ENCODE peak calls at places on chromosomes 11 and 22, in eight cellular contexts. One of them, this sample, is unnamed.

GRCh38 chr11:70604630-70605520 is 206.5 kb downstream of the CTTN start:
- DNase-seq in body of pancreas: no peak
- DNase-seq in left ventricle myocardium inferior: no peak
- DNase-seq in adrenal gland: no peak
- DNase-seq in colonic mucosa: no peak
- DNase-seq in A549: no peak
- DNase-seq in K562: no peak
- DNase-seq in CD8-positive, alpha-beta T cell: no peak
- DNase-seq in this sample: peak; percentile 38

GRCh38 chr11:62122076-62122475 is 1.7 kb upstream of the INCENP start:
- DNase-seq in K562: no peak
- DNase-seq in left ventricle myocardium inferior: no peak
- DNase-seq in adrenal gland: no peak
- DNase-seq in A549: peak; percentile 11
- DNase-seq in colonic mucosa: no peak
- DNase-seq in body of pancreas: no peak
- DNase-seq in CD8-positive, alpha-beta T cell: no peak
- DNase-seq in this sample: no peak

GRCh38 chr11:93501856-93502255 is 41.3 kb downstream of the SMCO4 start:
- DNase-seq in adrenal gland: no peak
- DNase-seq in left ventricle myocardium inferior: no peak
- DNase-seq in CD8-positive, alpha-beta T cell: no peak
- DNase-seq in colonic mucosa: no peak
- DNase-seq in K562: no peak
- DNase-seq in A549: no peak
- DNase-seq in body of pancreas: no peak
- DNase-seq in this sample: no peak

GRCh38 chr11:27460571-27460970 is 12.0 kb downstream of the LGR4 start:
- DNase-seq in CD8-positive, alpha-beta T cell: no peak
- DNase-seq in adrenal gland: no peak
- DNase-seq in colonic mucosa: no peak
- DNase-seq in body of pancreas: peak; percentile 28
- DNase-seq in A549: no peak
- DNase-seq in left ventricle myocardium inferior: no peak
- DNase-seq in K562: no peak
- DNase-seq in this sample: no peak

GRCh38 chr11:6197466-6198200 is 1.4 kb upstream of the OR52W1 start:
- DNase-seq in CD8-positive, alpha-beta T cell: no peak
- DNase-seq in adrenal gland: no peak
- DNase-seq in body of pancreas: no peak
- DNase-seq in A549: no peak
- DNase-seq in left ventricle myocardium inferior: no peak
- DNase-seq in colonic mucosa: no peak
- DNase-seq in K562: no peak
- DNase-seq in this sample: no peak

GRCh38 chr11:83285131-83285770 is 916 bp downstream of the CCDC90B start:
- DNase-seq in A549: no peak
- DNase-seq in adrenal gland: no peak
- DNase-seq in left ventricle myocardium inferior: no peak
- DNase-seq in colonic mucosa: no peak
- DNase-seq in body of pancreas: no peak
- DNase-seq in K562: no peak
- DNase-seq in CD8-positive, alpha-beta T cell: no peak
- DNase-seq in this sample: no peak

GRCh38 chr11:46916669-46917108 is 1.7 kb downstream of the LRP4 start:
- DNase-seq in body of pancreas: peak; percentile 54
- DNase-seq in left ventricle myocardium inferior: peak; percentile 70
- DNase-seq in adrenal gland: peak; percentile 73
- DNase-seq in K562: peak; percentile 47
- DNase-seq in A549: peak; percentile 94
- DNase-seq in CD8-positive, alpha-beta T cell: peak; percentile 17
- DNase-seq in colonic mucosa: peak; percentile 62
- DNase-seq in this sample: no peak

GRCh38 chr11:112724194-112724790 is 236.9 kb upstream of the NCAM1 start:
- DNase-seq in body of pancreas: no peak
- DNase-seq in A549: no peak
- DNase-seq in K562: no peak
- DNase-seq in colonic mucosa: no peak
- DNase-seq in left ventricle myocardium inferior: no peak
- DNase-seq in adrenal gland: no peak
- DNase-seq in CD8-positive, alpha-beta T cell: no peak
- DNase-seq in this sample: no peak

GRCh38 chr11:80617156-80617555 is 1176.3 kb upstream of the TENM4 start:
- DNase-seq in left ventricle myocardium inferior: no peak
- DNase-seq in adrenal gland: no peak
- DNase-seq in K562: no peak
- DNase-seq in colonic mucosa: no peak
- DNase-seq in body of pancreas: no peak
- DNase-seq in A549: no peak
- DNase-seq in CD8-positive, alpha-beta T cell: no peak
- DNase-seq in this sample: no peak

GRCh38 chr11:127308291-127308690 is 307.7 kb upstream of the KIRREL3 start:
- DNase-seq in body of pancreas: no peak
- DNase-seq in left ventricle myocardium inferior: no peak
- DNase-seq in colonic mucosa: no peak
- DNase-seq in K562: no peak
- DNase-seq in CD8-positive, alpha-beta T cell: no peak
- DNase-seq in A549: no peak
- DNase-seq in adrenal gland: no peak
- DNase-seq in this sample: no peak

GRCh38 chr11:30908272-30908671 is 322.1 kb upstream of the MPPED2 start:
- DNase-seq in K562: no peak
- DNase-seq in body of pancreas: no peak
- DNase-seq in left ventricle myocardium inferior: no peak
- DNase-seq in A549: no peak
- DNase-seq in CD8-positive, alpha-beta T cell: no peak
- DNase-seq in colonic mucosa: no peak
- DNase-seq in adrenal gland: no peak
- DNase-seq in this sample: no peak

GRCh38 chr11:79417069-79417920 is 23.5 kb downstream of the TENM4 start:
- DNase-seq in adrenal gland: no peak
- DNase-seq in left ventricle myocardium inferior: no peak
- DNase-seq in colonic mucosa: no peak
- DNase-seq in A549: no peak
- DNase-seq in K562: no peak
- DNase-seq in CD8-positive, alpha-beta T cell: no peak
- DNase-seq in body of pancreas: no peak
- DNase-seq in this sample: no peak

GRCh38 chr11:106594751-106595351 is 423.4 kb downstream of the GUCY1A2 start:
- DNase-seq in adrenal gland: no peak
- DNase-seq in body of pancreas: no peak
- DNase-seq in left ventricle myocardium inferior: no peak
- DNase-seq in A549: no peak
- DNase-seq in CD8-positive, alpha-beta T cell: no peak
- DNase-seq in K562: no peak
- DNase-seq in colonic mucosa: no peak
- DNase-seq in this sample: no peak

GRCh38 chr11:122114976-122115375 is 1.0 kb downstream of the BLID start:
- DNase-seq in K562: no peak
- DNase-seq in body of pancreas: no peak
- DNase-seq in A549: no peak
- DNase-seq in CD8-positive, alpha-beta T cell: no peak
- DNase-seq in colonic mucosa: no peak
- DNase-seq in left ventricle myocardium inferior: no peak
- DNase-seq in adrenal gland: no peak
- DNase-seq in this sample: no peak

GRCh38 chr11:36062796-36063380 is 119.0 kb downstream of the LDLRAD3 start:
- DNase-seq in K562: no peak
- DNase-seq in colonic mucosa: no peak
- DNase-seq in body of pancreas: no peak
- DNase-seq in left ventricle myocardium inferior: no peak
- DNase-seq in A549: no peak
- DNase-seq in CD8-positive, alpha-beta T cell: no peak
- DNase-seq in adrenal gland: no peak
- DNase-seq in this sample: no peak

GRCh38 chr11:123580557-123581275 is 73.7 kb downstream of the SCN3B start:
- DNase-seq in CD8-positive, alpha-beta T cell: peak; percentile 62
- DNase-seq in left ventricle myocardium inferior: peak; percentile 44
- DNase-seq in A549: peak; percentile 55
- DNase-seq in body of pancreas: peak; percentile 74
- DNase-seq in colonic mucosa: peak; percentile 75
- DNase-seq in K562: peak; percentile 73
- DNase-seq in adrenal gland: peak; percentile 71
- DNase-seq in this sample: peak; percentile 66

DNA sequence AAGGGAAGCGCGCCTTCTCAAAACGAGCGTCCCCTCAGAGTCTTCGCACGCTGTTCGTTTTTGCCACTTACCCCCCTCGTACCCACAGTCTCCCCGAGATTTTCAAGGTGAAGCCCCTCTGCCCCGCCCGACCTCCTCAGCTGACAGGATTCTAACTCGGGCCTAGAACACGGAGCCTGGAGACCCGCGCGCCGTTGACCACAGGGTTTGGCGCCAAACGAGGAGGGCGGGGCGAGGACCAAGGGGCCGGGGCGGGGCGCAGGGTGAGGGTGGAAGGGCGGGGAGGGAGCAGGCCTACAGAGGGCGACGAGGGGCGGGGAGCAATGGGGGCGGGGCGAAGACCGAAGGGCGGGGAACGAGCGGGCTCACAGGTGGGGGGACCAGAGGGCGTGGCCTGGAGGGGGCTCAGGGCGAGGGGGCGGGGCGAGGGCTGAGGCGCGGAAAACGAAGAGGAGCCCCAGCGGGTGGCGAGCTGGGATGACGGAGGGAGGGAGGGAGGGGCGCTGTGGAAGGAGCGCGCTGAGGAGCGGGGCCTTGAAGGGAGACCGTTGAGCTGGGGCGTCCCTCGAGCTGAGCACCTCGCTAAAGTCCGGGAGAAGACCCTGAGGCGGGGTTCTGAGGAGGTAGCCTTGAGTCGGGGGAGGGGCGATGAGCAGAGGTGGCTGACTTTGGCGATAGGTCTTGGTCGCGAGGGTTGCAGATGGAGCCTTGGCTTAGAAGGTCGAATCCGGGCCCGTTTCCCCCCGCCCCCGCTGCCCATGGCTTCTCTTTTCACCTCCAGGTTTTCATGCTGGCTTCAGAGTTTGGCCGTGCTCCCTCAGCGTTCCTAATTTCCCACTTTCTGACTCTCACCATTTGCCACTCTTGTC is at the start of gene DMC1:
- DNase-seq in left ventricle myocardium inferior: peak; percentile 95
- DNase-seq in K562: peak; percentile 98
- DNase-seq in CD8-positive, alpha-beta T cell: peak; percentile 97
- DNase-seq in adrenal gland: peak; percentile 94
- DNase-seq in colonic mucosa: peak; percentile 98
- DNase-seq in A549: peak; percentile 60
- DNase-seq in body of pancreas: peak; percentile 95
- DNase-seq in this sample: peak; percentile 96
- TF ChIP-seq CTCF in left ventricle myocardium inferior: no peak
- TF ChIP-seq CTCF in K562: no peak
- TF ChIP-seq CTCF in CD8-positive, alpha-beta T cell: no peak
- TF ChIP-seq CTCF in adrenal gland: no peak
- TF ChIP-seq CTCF in colonic mucosa: no peak
- TF ChIP-seq CTCF in A549: no peak
- TF ChIP-seq CTCF in body of pancreas: no peak
- TF ChIP-seq CTCF in this sample: no peak

GRCh38 chr11:103883856-103884255 is 152.6 kb upstream of the DDI1 start:
- DNase-seq in colonic mucosa: no peak
- DNase-seq in A549: no peak
- DNase-seq in left ventricle myocardium inferior: no peak
- DNase-seq in body of pancreas: no peak
- DNase-seq in CD8-positive, alpha-beta T cell: no peak
- DNase-seq in K562: no peak
- DNase-seq in adrenal gland: no peak
- DNase-seq in this sample: no peak

GRCh38 chr11:103878646-103879045 is 157.8 kb upstream of the DDI1 start:
- DNase-seq in body of pancreas: no peak
- DNase-seq in A549: no peak
- DNase-seq in adrenal gland: no peak
- DNase-seq in colonic mucosa: no peak
- DNase-seq in left ventricle myocardium inferior: no peak
- DNase-seq in K562: no peak
- DNase-seq in CD8-positive, alpha-beta T cell: no peak
- DNase-seq in this sample: no peak

GRCh38 chr11:103880968-103881367 is 155.5 kb upstream of the DDI1 start:
- DNase-seq in left ventricle myocardium inferior: no peak
- DNase-seq in CD8-positive, alpha-beta T cell: no peak
- DNase-seq in K562: no peak
- DNase-seq in adrenal gland: no peak
- DNase-seq in body of pancreas: no peak
- DNase-seq in colonic mucosa: no peak
- DNase-seq in A549: no peak
- DNase-seq in this sample: no peak

GRCh38 chr11:103883291-103883690 is 153.1 kb upstream of the DDI1 start:
- DNase-seq in colonic mucosa: no peak
- DNase-seq in adrenal gland: no peak
- DNase-seq in CD8-positive, alpha-beta T cell: no peak
- DNase-seq in body of pancreas: no peak
- DNase-seq in K562: no peak
- DNase-seq in left ventricle myocardium inferior: no peak
- DNase-seq in A549: no peak
- DNase-seq in this sample: no peak

GRCh38 chr11:103881518-103882070 is 154.8 kb upstream of the DDI1 start:
- DNase-seq in CD8-positive, alpha-beta T cell: no peak
- DNase-seq in left ventricle myocardium inferior: no peak
- DNase-seq in A549: no peak
- DNase-seq in adrenal gland: no peak
- DNase-seq in colonic mucosa: no peak
- DNase-seq in K562: no peak
- DNase-seq in body of pancreas: no peak
- DNase-seq in this sample: no peak
- H3K4me1 ChIP-seq in CD8-positive, alpha-beta T cell: no peaks in the 10 kb centered on the region
- H3K4me1 ChIP-seq in left ventricle myocardium inferior: peaks cover 4% of the 10 kb centered on the region
- H3K4me1 ChIP-seq in A549: no peaks in the 10 kb centered on the region
- H3K4me1 ChIP-seq in adrenal gland: no peaks in the 10 kb centered on the region
- H3K4me1 ChIP-seq in colonic mucosa: no peaks in the 10 kb centered on the region
- H3K4me1 ChIP-seq in K562: no peaks in the 10 kb centered on the region
- H3K4me1 ChIP-seq in body of pancreas: no peaks in the 10 kb centered on the region
- H3K4me1 ChIP-seq in this sample: no peaks in the 10 kb centered on the region

GRCh38 chr11:102452461-102453285 is at the start of gene TMEM123:
- DNase-seq in colonic mucosa: peak; percentile 87
- DNase-seq in left ventricle myocardium inferior: peak; percentile 86
- DNase-seq in K562: peak; percentile 84
- DNase-seq in CD8-positive, alpha-beta T cell: peak; percentile 92
- DNase-seq in A549: peak; percentile 48
- DNase-seq in body of pancreas: peak; percentile 78
- DNase-seq in adrenal gland: peak; percentile 75
- DNase-seq in this sample: peak; percentile 91
- TF ChIP-seq CTCF in colonic mucosa: no peak
- TF ChIP-seq CTCF in left ventricle myocardium inferior: no peak
- TF ChIP-seq CTCF in K562: no peak
- TF ChIP-seq CTCF in CD8-positive, alpha-beta T cell: no peak
- TF ChIP-seq CTCF in A549: no peak
- TF ChIP-seq CTCF in body of pancreas: no peak
- TF ChIP-seq CTCF in adrenal gland: peak; percentile 1
- TF ChIP-seq CTCF in this sample: no peak

DNA sequence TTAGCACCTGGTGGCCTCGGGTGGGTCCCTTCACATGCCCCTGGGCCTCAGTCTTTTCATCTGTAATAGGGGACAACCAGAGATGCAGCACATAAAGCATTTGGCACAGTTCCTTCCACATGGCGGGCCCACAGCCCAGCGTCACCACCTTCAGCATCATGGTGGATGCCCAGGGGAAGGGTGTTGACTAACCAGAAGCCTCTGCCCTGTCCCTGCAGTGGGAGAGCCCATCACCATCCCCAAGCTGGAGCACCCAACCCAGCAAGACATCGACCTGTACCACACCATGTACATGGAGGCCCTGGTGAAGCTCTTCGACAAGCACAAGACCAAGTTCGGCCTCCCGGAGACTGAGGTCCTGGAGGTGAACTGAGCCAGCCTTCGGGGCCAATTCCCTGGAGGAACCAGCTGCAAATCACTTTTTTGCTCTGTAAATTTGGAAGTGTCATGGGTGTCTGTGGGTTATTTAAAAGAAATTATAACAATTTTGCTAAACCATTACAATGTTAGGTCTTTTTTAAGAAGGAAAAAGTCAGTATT is 14.8 kb upstream of the UVRAG start:
- DNase-seq in left ventricle myocardium inferior: no peak
- DNase-seq in adrenal gland: no peak
- DNase-seq in K562: no peak
- DNase-seq in colonic mucosa: no peak
- DNase-seq in body of pancreas: no peak
- DNase-seq in CD8-positive, alpha-beta T cell: no peak
- DNase-seq in A549: no peak
- DNase-seq in this sample: no peak
- H3K4me1 ChIP-seq in left ventricle myocardium inferior: peaks cover 14% of the 10 kb centered on the region
- H3K4me1 ChIP-seq in adrenal gland: peaks cover 17% of the 10 kb centered on the region
- H3K4me1 ChIP-seq in K562: no peaks in the 10 kb centered on the region
- H3K4me1 ChIP-seq in colonic mucosa: no peaks in the 10 kb centered on the region
- H3K4me1 ChIP-seq in body of pancreas: peaks cover 13% of the 10 kb centered on the region
- H3K4me1 ChIP-seq in CD8-positive, alpha-beta T cell: no peaks in the 10 kb centered on the region
- H3K4me1 ChIP-seq in A549: no peaks in the 10 kb centered on the region
- H3K4me1 ChIP-seq in this sample: no peaks in the 10 kb centered on the region